ENCODE peak calls at places on chromosomes 5 and 9, in five cellular contexts. S, T, Q, K and M are unnamed samples.

GRCh38 chr9:30732060-30732459 is 1652.4 kb upstream of the ACO1 start:
- DNase-seq in Q (no peak), S (no peak), K (peak; percentile 7), T (no peak), M (no peak)

GRCh38 chr9:138043061-138043410 is 165.5 kb downstream of the CACNA1B start:
- DNase-seq in S (no peak), Q (no peak), T (peak; percentile 35), K (no peak), M (no peak)

GRCh38 chr5:131384181-131384580 is 120.3 kb downstream of the CDC42SE2 start:
- DNase-seq in S (no peak), K (no peak), Q (no peak), T (no peak), M (no peak)

GRCh38 chr5:69300537-69301203 is 31.9 kb downstream of the CCDC125 start:
- DNase-seq in K (no peak), S (no peak), Q (no peak), T (no peak), M (no peak)

GRCh38 chr9:114281421-114282103 is 41.3 kb upstream of the ORM1 start:
- DNase-seq in K (peak; percentile 4), S (no peak), T (peak; percentile 66), Q (peak; percentile 60), M (no peak)

GRCh38 chr5:154467655-154468354 is 10.2 kb downstream of the HAND1 start:
- DNase-seq in Q (peak; percentile 72), S (peak; percentile 86), K (peak; percentile 82), T (peak; percentile 84), M (no peak)

GRCh38 chr9:18438300-18438925 is 35.5 kb upstream of the ADAMTSL1 start:
- DNase-seq in K (peak; percentile 49), T (peak; percentile 54), Q (peak; percentile 55), S (no peak), M (no peak)

GRCh38 chr5:124806026-124806856 is 59.8 kb upstream of the ZNF608 start:
- DNase-seq in Q (peak; percentile 59), K (peak; percentile 26), S (no peak), T (peak; percentile 68), M (no peak)

GRCh38 chr5:52725065-52725746 is 62.5 kb upstream of the ITGA1 start:
- DNase-seq in Q (no peak), T (no peak), S (peak; percentile 5), K (no peak), M (no peak)

GRCh38 chr9:117732494-117732893 is 28.3 kb downstream of the TLR4 start:
- DNase-seq in S (no peak), Q (no peak), T (no peak), K (peak; percentile 29), M (no peak)

GRCh38 chr9:86202338-86202882 is 57.0 kb downstream of the C9orf153 start:
- DNase-seq in S (peak; percentile 60), Q (peak; percentile 66), T (no peak), K (peak; percentile 15), M (peak; percentile 14)

GRCh38 chr5:54518146-54519082 is 855 bp downstream of the SNX18 start:
- DNase-seq in K (peak; percentile 44), Q (peak; percentile 37), S (peak; percentile 58), T (peak; percentile 77), M (no peak)

GRCh38 chr5:150009671-150010387 is 9.3 kb downstream of the HMGXB3 start:
- DNase-seq in K (no peak), T (no peak), S (no peak), Q (no peak), M (no peak)

GRCh38 chr9:6171667-6172066 is 43.9 kb upstream of the IL33 start:
- DNase-seq in T (no peak), S (no peak), K (no peak), Q (no peak), M (no peak)

GRCh38 chr5:160354666-160355065 is 15.8 kb downstream of the C1QTNF2 start:
- DNase-seq in T (no peak), Q (no peak), K (no peak), S (no peak), M (no peak)

GRCh38 chr5:95759005-95759404 is 27.9 kb downstream of the RHOBTB3 start:
- DNase-seq in S (no peak), Q (no peak), K (no peak), T (no peak), M (no peak)

GRCh38 chr5:33457124-33457523 is 16.4 kb downstream of the TARS1 start:
- DNase-seq in K (no peak), Q (peak; percentile 89), T (no peak), S (no peak), M (peak; percentile 45)

GRCh38 chr5:88708682-88709398 is 174.1 kb downstream of the MEF2C start:
- DNase-seq in Q (no peak), S (no peak), K (no peak), T (no peak), M (no peak)

GRCh38 chr9:37521111-37521510 is 35.4 kb downstream of the POLR1E start:
- DNase-seq in K (no peak), Q (no peak), T (no peak), S (no peak), M (no peak)

GRCh38 chr5:148791334-148791667 is 35.1 kb upstream of the ADRB2 start:
- DNase-seq in Q (peak; percentile 13), T (no peak), S (peak; percentile 43), K (no peak), M (no peak)

GRCh38 chr9:36101916-36102741 is 34.4 kb upstream of the GLIPR2 start:
- DNase-seq in K (no peak), T (no peak), S (no peak), Q (peak; percentile 100), M (peak; percentile 91)

GRCh38 chr5:43947870-43948269 is 344.9 kb downstream of the NNT start:
- DNase-seq in T (no peak), Q (peak; percentile 67), S (no peak), K (no peak), M (no peak)

GRCh38 chr5:108765647-108766046 is 17.9 kb downstream of the FER start:
- DNase-seq in Q (no peak), T (no peak), K (no peak), S (no peak), M (no peak)

GRCh38 chr9:114318416-114318815 is 4.5 kb upstream of the ORM1 start:
- DNase-seq in Q (no peak), S (no peak), T (no peak), K (peak; percentile 4), M (no peak)

GRCh38 chr9:99298660-99299059 is 76.6 kb downstream of the SEC61B start:
- DNase-seq in K (no peak), Q (no peak), S (no peak), T (no peak), M (no peak)

GRCh38 chr9:127846451-127847154 is 7.9 kb downstream of the ENG start:
- DNase-seq in T (no peak), Q (peak; percentile 77), S (no peak), K (peak; percentile 81), M (no peak)

GRCh38 chr5:66793049-66793448 is 196.9 kb downstream of the MAST4 start:
- DNase-seq in K (no peak), S (no peak), Q (no peak), T (no peak), M (no peak)

GRCh38 chr9:89435315-89435823 is 62.5 kb downstream of the SEMA4D start:
- DNase-seq in K (peak; percentile 36), Q (no peak), T (peak; percentile 45), S (no peak), M (no peak)

GRCh38 chr5:29150840-29151239 is 2042.6 kb upstream of the CDH6 start:
- DNase-seq in Q (no peak), S (no peak), K (no peak), T (no peak), M (no peak)

GRCh38 chr5:124973613-124974130 is 227.2 kb upstream of the ZNF608 start:
- DNase-seq in Q (no peak), S (no peak), K (no peak), T (no peak), M (no peak)

GRCh38 chr9:83231039-83231438 is 168.1 kb upstream of the RASEF start:
- DNase-seq in T (no peak), K (no peak), Q (peak; percentile 54), S (no peak), M (no peak)
- TF ChIP-seq CTCF in T (peak; percentile 23), K (no peak), Q (peak; percentile 43), S (no peak), M (no peak)

GRCh38 chr5:141843156-141843927 is 34.9 kb downstream of the PCDH1 start:
- DNase-seq in Q (peak; percentile 29), T (no peak), K (no peak), S (no peak), M (no peak)

GRCh38 chr5:141840295-141840812 is 37.9 kb downstream of the PCDH1 start:
- DNase-seq in K (no peak), Q (no peak), S (no peak), T (no peak), M (no peak)

GRCh38 chr5:141840826-141841360 is 37.3 kb downstream of the PCDH1 start:
- DNase-seq in K (no peak), T (no peak), Q (no peak), S (no peak), M (no peak)

GRCh38 chr5:141841781-141842180 is 36.4 kb downstream of the PCDH1 start:
- DNase-seq in T (no peak), Q (no peak), S (no peak), K (no peak), M (no peak)

DNA sequence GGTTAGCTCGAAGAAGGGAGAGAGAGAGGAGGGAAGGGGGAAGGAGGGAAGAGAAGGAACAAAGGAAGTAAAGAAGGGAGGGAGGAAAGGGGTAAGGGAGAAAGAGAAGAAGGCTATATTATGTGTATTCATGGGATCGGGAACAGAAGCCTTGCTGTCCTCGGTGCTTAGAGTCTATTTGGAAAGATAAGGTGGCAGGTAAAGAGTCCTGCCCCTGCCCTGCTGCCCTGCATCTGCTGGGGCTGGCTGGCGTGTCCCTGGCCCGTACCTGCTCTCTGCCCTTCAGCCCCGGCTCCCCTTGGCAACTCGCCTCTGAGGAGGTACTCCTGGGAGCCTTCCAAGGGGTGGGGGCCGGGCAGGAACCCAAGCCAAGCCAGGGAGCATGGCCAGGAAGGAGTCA is 36.8 kb downstream of the PCDH1 start:
- DNase-seq in T (no peak), Q (no peak), S (no peak), K (no peak), M (no peak)
- TF ChIP-seq CTCF in T (no peak), Q (no peak), S (no peak), K (no peak), M (no peak)

GRCh38 chr5:128498844-128499455 is 39.1 kb downstream of the FBN2 start:
- DNase-seq in Q (peak; percentile 85), T (no peak), K (peak; percentile 11), S (peak; percentile 18), M (peak; percentile 16)

GRCh38 chr5:128493657-128494329 is 44.3 kb downstream of the FBN2 start:
- DNase-seq in S (no peak), T (no peak), K (no peak), Q (no peak), M (no peak)

GRCh38 chr5:128491291-128491690 is 46.8 kb downstream of the FBN2 start:
- DNase-seq in T (no peak), K (no peak), S (no peak), Q (no peak), M (no peak)

DNA sequence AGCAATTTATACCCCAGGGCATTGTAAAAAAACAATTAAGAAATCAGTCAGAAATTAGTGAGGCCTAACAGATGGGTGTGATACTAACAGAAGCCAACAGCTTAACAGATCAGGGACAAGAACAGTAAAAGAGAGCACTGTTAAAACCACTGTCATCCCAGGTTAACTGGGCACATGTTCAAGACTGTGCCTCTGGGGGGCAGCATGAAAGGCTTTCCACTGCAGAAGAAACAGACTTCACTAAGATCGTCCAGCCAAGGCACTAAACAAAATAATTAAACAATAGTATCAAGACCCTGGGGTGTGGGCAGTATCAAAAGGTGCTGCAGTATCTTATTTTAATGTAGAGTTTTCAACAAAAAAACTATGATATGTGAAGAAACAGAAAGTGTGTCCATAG is 43.5 kb downstream of the FBN2 start:
- DNase-seq in S (no peak), T (no peak), K (peak; percentile 45), Q (no peak), M (no peak)
- TF ChIP-seq CTCF in S (no peak), T (no peak), K (peak; percentile 50), Q (no peak), M (no peak)

GRCh38 chr5:135833961-135834638 is 363 bp upstream of the SLC25A48 start:
- DNase-seq in T (peak; percentile 24), K (no peak), Q (peak; percentile 29), S (no peak), M (no peak)
- TF ChIP-seq CTCF in T (peak; percentile 72), K (peak; percentile 87), Q (peak; percentile 71), S (peak; percentile 45), M (no peak)